ENCODE peak calls at places on chromosome 11, in six cellular contexts. K is A549; L is CD8-positive, alpha-beta T cell; N is left lung; G is coronary artery; M is mesothelial cell of epicardium. T is an unnamed sample.
A peak's percentile ranks its signal among the peaks of the same experiment; 100 is the strongest.

GRCh38 chr11:131692151-131692550 is 321.7 kb downstream of the NTM start:
- DNase-seq in N (no peak), G (no peak), L (no peak), K (no peak), M (no peak), T (peak; percentile 53)

GRCh38 chr11:108933630-108934029 is 268.8 kb downstream of the DDX10 start:
- DNase-seq in K (no peak), N (no peak), M (no peak), L (no peak), G (no peak), T (peak; percentile 55)

GRCh38 chr11:116972692-116973091 is 125.5 kb downstream of the SIK3 start:
- DNase-seq in M (no peak), G (no peak), L (no peak), N (no peak), K (no peak), T (no peak)

GRCh38 chr11:64745219-64745522 is 1.2 kb upstream of the RASGRP2 start:
- DNase-seq in N (peak; percentile 86), K (no peak), M (no peak), G (no peak), L (peak; percentile 92), T (no peak)

GRCh38 chr11:91173701-91174100 is 950.9 kb upstream of the CHORDC1 start:
- DNase-seq in N (no peak), K (no peak), G (no peak), M (no peak), L (no peak), T (no peak)

GRCh38 chr11:44361883-44362282 is 51.9 kb upstream of the ALX4 start:
- DNase-seq in N (no peak), K (no peak), L (no peak), M (no peak), G (no peak), T (no peak)

GRCh38 chr11:1830119-1830499 is 4.7 kb upstream of the SYT8 start:
- DNase-seq in N (no peak), M (no peak), K (no peak), G (no peak), L (no peak), T (no peak)

GRCh38 chr11:130215531-130216220 is 56.1 kb downstream of the ST14 start:
- DNase-seq in K (no peak), G (peak; percentile 40), N (no peak), L (no peak), M (peak; percentile 38), T (no peak)

GRCh38 chr11:120482149-120482548 is 29.4 kb upstream of the GRIK4 start:
- DNase-seq in G (no peak), K (no peak), N (no peak), M (no peak), L (no peak), T (peak; percentile 57)

GRCh38 chr11:78654071-78654470 is 79.4 kb upstream of the NARS2 start:
- DNase-seq in L (no peak), N (no peak), M (no peak), K (no peak), G (peak; percentile 26), T (no peak)

GRCh38 chr11:122727101-122727929 is 71.8 kb downstream of the UBASH3B start:
- DNase-seq in K (no peak), G (no peak), L (peak; percentile 39), N (no peak), M (no peak), T (no peak)

GRCh38 chr11:120839846-120840402 is 184.0 kb upstream of the TBCEL start:
- DNase-seq in K (no peak), L (no peak), N (no peak), G (no peak), M (no peak), T (no peak)

GRCh38 chr11:86192858-86193257 is 51.7 kb upstream of the EED start:
- DNase-seq in G (no peak), N (no peak), K (no peak), M (no peak), L (no peak), T (no peak)

GRCh38 chr11:116336540-116336939 is 436.2 kb downstream of the BUD13 start:
- DNase-seq in L (no peak), G (peak; percentile 21), K (no peak), N (no peak), M (no peak), T (no peak)

GRCh38 chr11:121389651-121390050 is 62.5 kb upstream of the SORL1 start:
- DNase-seq in G (no peak), K (no peak), M (no peak), L (no peak), N (no peak), T (no peak)

GRCh38 chr11:45983471-45983845 is 61.0 kb downstream of the LARGE2 start:
- DNase-seq in N (no peak), K (no peak), M (no peak), G (no peak), L (no peak), T (no peak)

GRCh38 chr11:106959800-106960199 is 58.5 kb downstream of the GUCY1A2 start:
- DNase-seq in M (no peak), L (no peak), K (no peak), G (no peak), N (no peak), T (peak; percentile 8)

GRCh38 chr11:74749127-74749964 is 697 bp downstream of the RNF169 start:
- DNase-seq in N (peak; percentile 71), M (peak; percentile 61), L (peak; percentile 30), K (peak; percentile 77), G (no peak), T (no peak)

GRCh38 chr11:19892876-19893275 is 180.2 kb downstream of the NAV2 start:
- DNase-seq in L (no peak), M (no peak), N (no peak), G (no peak), K (no peak), T (no peak)

DNA sequence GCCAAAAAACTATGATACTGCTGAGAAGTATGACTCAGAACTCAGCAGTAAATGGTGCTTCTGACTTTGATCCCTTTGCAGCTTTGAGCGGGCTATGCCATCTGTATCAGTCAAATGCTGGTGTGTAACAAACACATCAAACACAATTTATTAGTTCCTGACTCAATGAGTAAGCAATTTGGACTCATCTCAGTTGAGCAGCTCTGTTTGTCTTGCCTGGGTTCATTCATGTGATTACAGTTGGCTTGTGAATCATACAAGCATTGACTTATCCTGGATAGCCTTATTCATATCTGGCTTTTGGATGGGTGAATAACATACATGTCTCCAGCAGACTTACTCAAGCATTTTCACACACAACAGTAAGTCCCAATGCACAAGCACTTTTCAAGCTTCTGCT is 858.8 kb downstream of the METTL15 start:
- DNase-seq in K (no peak), G (no peak), M (no peak), L (no peak), N (no peak), T (no peak)
- TF ChIP-seq CTCF in K (no peak), G (no peak), M (no peak), L (no peak), N (no peak), T (no peak)

DNA sequence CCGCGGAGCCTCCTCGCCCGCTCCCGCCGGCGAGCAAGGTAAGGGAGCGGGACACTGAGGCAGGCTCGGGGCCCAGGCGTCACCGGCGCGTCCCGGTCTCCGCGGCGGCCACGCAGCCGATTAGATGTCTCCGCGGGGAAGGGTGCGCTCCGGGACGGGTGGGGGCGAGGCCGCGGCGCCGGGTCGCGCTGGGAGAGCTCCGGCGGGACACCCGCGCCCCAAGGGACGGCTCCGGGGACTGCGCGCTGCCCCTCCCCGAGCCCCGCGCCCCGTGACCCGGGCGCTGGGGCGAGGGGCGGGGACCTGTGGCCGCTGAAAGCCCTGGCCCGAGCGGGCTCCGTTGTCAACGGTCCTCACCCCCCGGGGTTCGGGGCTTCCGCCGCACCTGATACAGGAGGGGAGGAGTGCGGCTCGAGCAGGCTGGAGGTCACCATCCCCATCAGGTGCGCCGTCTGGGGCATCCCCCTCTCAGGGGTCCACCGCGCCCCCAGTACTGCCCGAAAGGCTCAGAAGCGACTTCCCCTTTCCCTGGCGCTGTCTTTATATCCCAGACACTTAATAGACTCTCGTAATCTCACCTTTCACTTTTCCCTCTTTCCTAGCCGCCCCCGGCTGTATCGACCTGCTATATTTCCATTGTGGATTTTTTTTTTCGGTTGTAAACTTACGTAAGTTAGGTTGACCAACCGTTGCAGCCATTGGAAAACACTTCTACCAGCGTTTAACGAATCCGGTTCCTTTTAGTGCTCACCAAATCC is 566 bp downstream of the PPFIA1 start:
- DNase-seq in N (peak; percentile 45), M (peak; percentile 60), G (no peak), L (peak; percentile 54), K (peak; percentile 58), T (peak; percentile 56)
- TF ChIP-seq CTCF in N (no peak), M (no peak), G (no peak), L (no peak), K (peak; percentile 7), T (no peak)

GRCh38 chr11:21264125-21264524 is 594.7 kb downstream of the NELL1 start:
- DNase-seq in G (no peak), L (no peak), N (no peak), K (no peak), M (no peak), T (no peak)
- TF ChIP-seq CTCF in G (no peak), L (no peak), N (no peak), K (no peak), M (no peak), T (no peak)

DNA sequence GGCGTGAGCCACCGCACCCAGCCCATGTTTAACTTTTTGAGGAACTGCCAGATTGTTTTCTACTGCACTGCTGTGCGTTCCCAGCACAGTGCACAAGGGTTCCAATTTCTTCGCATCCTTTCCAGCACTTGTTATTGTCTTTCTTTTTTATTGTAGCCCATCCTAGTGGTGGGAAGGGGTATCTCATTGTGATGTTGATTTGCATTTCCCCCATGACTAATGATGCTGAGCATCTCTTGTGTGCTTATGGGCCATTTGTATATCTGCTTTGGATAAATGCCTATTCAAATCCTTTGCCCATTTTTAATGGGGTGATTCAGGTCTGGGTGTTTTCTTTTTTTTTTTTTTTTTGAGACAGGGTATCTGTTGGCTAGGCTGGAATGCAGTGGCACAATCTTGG is 36.6 kb upstream of the SYT7 start:
- DNase-seq in N (no peak), K (no peak), G (no peak), M (no peak), L (no peak), T (no peak)
- TF ChIP-seq CTCF in N (no peak), K (no peak), G (no peak), M (peak; percentile 49), L (no peak), T (peak; percentile 55)

GRCh38 chr11:133403900-133404299 is 128.4 kb downstream of the OPCML start:
- DNase-seq in M (no peak), G (no peak), N (no peak), K (no peak), L (no peak), T (no peak)
- TF ChIP-seq CTCF in M (no peak), G (no peak), N (no peak), K (no peak), L (no peak), T (no peak)